ENCODE peak calls at places on chromosome 6, in ten cellular contexts. One of them, this sample, is unnamed.

GRCh38 chr6:152399409-152399808 is 237.8 kb downstream of the SYNE1 start:
- DNase-seq in fibroblast of the aortic adventitia: peak
- DNase-seq in WERI-Rb-1: no peak
- DNase-seq in H9: no peak
- DNase-seq in fibroblast of mammary gland: no peak
- DNase-seq in tibial nerve: no peak
- DNase-seq in mesothelial cell of epicardium: no peak
- DNase-seq in A549: no peak
- DNase-seq in B cell: no peak
- DNase-seq in CD8-positive, alpha-beta T cell: no peak
- DNase-seq in this sample: no peak

GRCh38 chr6:168035098-168035660 is 37.7 kb downstream of the KIF25 start:
- DNase-seq in fibroblast of the aortic adventitia: peak
- DNase-seq in WERI-Rb-1: peak
- DNase-seq in H9: peak
- DNase-seq in fibroblast of mammary gland: peak
- DNase-seq in tibial nerve: no peak
- DNase-seq in mesothelial cell of epicardium: peak
- DNase-seq in A549: peak
- DNase-seq in B cell: no peak
- DNase-seq in CD8-positive, alpha-beta T cell: no peak
- DNase-seq in this sample: no peak

GRCh38 chr6:25366785-25367657 is 87.8 kb downstream of the CARMIL1 start:
- DNase-seq in fibroblast of the aortic adventitia: peak
- DNase-seq in WERI-Rb-1: no peak
- DNase-seq in H9: no peak
- DNase-seq in fibroblast of mammary gland: peak
- DNase-seq in tibial nerve: no peak
- DNase-seq in mesothelial cell of epicardium: no peak
- DNase-seq in A549: no peak
- DNase-seq in B cell: no peak
- DNase-seq in CD8-positive, alpha-beta T cell: peak
- DNase-seq in this sample: peak

GRCh38 chr6:152112503-152113261 is 305.2 kb downstream of the ESR1 start:
- DNase-seq in fibroblast of the aortic adventitia: no peak
- DNase-seq in WERI-Rb-1: no peak
- DNase-seq in H9: no peak
- DNase-seq in fibroblast of mammary gland: no peak
- DNase-seq in tibial nerve: peak
- DNase-seq in mesothelial cell of epicardium: no peak
- DNase-seq in A549: no peak
- DNase-seq in B cell: no peak
- DNase-seq in CD8-positive, alpha-beta T cell: no peak
- DNase-seq in this sample: no peak

GRCh38 chr6:16043171-16044142 is 85.4 kb upstream of the MYLIP start:
- DNase-seq in fibroblast of the aortic adventitia: peak
- DNase-seq in WERI-Rb-1: no peak
- DNase-seq in H9: no peak
- DNase-seq in fibroblast of mammary gland: peak
- DNase-seq in tibial nerve: no peak
- DNase-seq in mesothelial cell of epicardium: no peak
- DNase-seq in A549: no peak
- DNase-seq in B cell: no peak
- DNase-seq in CD8-positive, alpha-beta T cell: no peak
- DNase-seq in this sample: peak

GRCh38 chr6:26272171-26272631 is 92.8 kb upstream of the BTN3A2 start:
- DNase-seq in fibroblast of the aortic adventitia: no peak
- DNase-seq in WERI-Rb-1: no peak
- DNase-seq in H9: peak
- DNase-seq in fibroblast of mammary gland: no peak
- DNase-seq in tibial nerve: no peak
- DNase-seq in mesothelial cell of epicardium: peak
- DNase-seq in A549: no peak
- DNase-seq in B cell: peak
- DNase-seq in CD8-positive, alpha-beta T cell: peak
- DNase-seq in this sample: no peak

GRCh38 chr6:19535351-19535750 is 301.8 kb upstream of the ID4 start:
- DNase-seq in fibroblast of the aortic adventitia: no peak
- DNase-seq in WERI-Rb-1: no peak
- DNase-seq in H9: no peak
- DNase-seq in fibroblast of mammary gland: no peak
- DNase-seq in tibial nerve: no peak
- DNase-seq in mesothelial cell of epicardium: no peak
- DNase-seq in A549: no peak
- DNase-seq in B cell: no peak
- DNase-seq in CD8-positive, alpha-beta T cell: no peak
- DNase-seq in this sample: no peak

GRCh38 chr6:6736753-6737654 is 148.5 kb downstream of the LY86 start:
- DNase-seq in fibroblast of the aortic adventitia: peak
- DNase-seq in WERI-Rb-1: no peak
- DNase-seq in H9: peak
- DNase-seq in fibroblast of mammary gland: peak
- DNase-seq in tibial nerve: peak
- DNase-seq in mesothelial cell of epicardium: no peak
- DNase-seq in A549: no peak
- DNase-seq in B cell: no peak
- DNase-seq in CD8-positive, alpha-beta T cell: no peak
- DNase-seq in this sample: peak

GRCh38 chr6:24990227-24990843 is 54.6 kb upstream of the RIPOR2 start:
- DNase-seq in fibroblast of the aortic adventitia: peak
- DNase-seq in WERI-Rb-1: no peak
- DNase-seq in H9: no peak
- DNase-seq in fibroblast of mammary gland: peak
- DNase-seq in tibial nerve: no peak
- DNase-seq in mesothelial cell of epicardium: no peak
- DNase-seq in A549: no peak
- DNase-seq in B cell: no peak
- DNase-seq in CD8-positive, alpha-beta T cell: no peak
- DNase-seq in this sample: no peak

GRCh38 chr6:26556263-26557070 is 18.3 kb downstream of the HMGN4 start:
- DNase-seq in fibroblast of the aortic adventitia: peak
- DNase-seq in WERI-Rb-1: no peak
- DNase-seq in H9: peak
- DNase-seq in fibroblast of mammary gland: peak
- DNase-seq in tibial nerve: peak
- DNase-seq in mesothelial cell of epicardium: no peak
- DNase-seq in A549: peak
- DNase-seq in B cell: no peak
- DNase-seq in CD8-positive, alpha-beta T cell: peak
- DNase-seq in this sample: no peak

DNA sequence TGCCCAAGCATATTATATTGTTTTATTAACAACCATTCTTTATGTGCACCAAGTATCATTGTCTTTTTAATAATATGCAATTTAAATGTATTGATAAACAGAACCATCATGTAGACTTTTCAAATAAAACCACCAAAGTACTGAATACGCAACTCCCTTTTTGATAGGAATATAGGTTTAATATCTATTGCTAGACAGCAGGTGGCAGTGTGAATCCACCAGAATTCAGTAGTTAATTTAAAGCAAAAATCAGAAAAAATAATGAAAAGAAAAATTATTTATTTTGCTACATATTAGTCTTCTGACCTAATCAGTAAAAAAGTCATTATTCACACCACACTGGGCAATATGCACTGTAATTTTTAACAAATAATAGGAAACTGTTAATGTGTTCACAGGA is 143.7 kb downstream of the KLHL32 start:
- DNase-seq in fibroblast of the aortic adventitia: peak
- DNase-seq in WERI-Rb-1: no peak
- DNase-seq in H9: no peak
- DNase-seq in fibroblast of mammary gland: peak
- DNase-seq in tibial nerve: no peak
- DNase-seq in mesothelial cell of epicardium: no peak
- DNase-seq in A549: peak
- DNase-seq in B cell: no peak
- DNase-seq in CD8-positive, alpha-beta T cell: no peak
- DNase-seq in this sample: no peak
- TF ChIP-seq CTCF in fibroblast of the aortic adventitia: peak
- TF ChIP-seq CTCF in WERI-Rb-1: no peak
- TF ChIP-seq CTCF in H9: peak
- TF ChIP-seq CTCF in fibroblast of mammary gland: peak
- TF ChIP-seq CTCF in tibial nerve: peak
- TF ChIP-seq CTCF in mesothelial cell of epicardium: peak
- TF ChIP-seq CTCF in A549: peak
- TF ChIP-seq CTCF in B cell: peak
- TF ChIP-seq CTCF in CD8-positive, alpha-beta T cell: peak
- TF ChIP-seq CTCF in this sample: peak

DNA sequence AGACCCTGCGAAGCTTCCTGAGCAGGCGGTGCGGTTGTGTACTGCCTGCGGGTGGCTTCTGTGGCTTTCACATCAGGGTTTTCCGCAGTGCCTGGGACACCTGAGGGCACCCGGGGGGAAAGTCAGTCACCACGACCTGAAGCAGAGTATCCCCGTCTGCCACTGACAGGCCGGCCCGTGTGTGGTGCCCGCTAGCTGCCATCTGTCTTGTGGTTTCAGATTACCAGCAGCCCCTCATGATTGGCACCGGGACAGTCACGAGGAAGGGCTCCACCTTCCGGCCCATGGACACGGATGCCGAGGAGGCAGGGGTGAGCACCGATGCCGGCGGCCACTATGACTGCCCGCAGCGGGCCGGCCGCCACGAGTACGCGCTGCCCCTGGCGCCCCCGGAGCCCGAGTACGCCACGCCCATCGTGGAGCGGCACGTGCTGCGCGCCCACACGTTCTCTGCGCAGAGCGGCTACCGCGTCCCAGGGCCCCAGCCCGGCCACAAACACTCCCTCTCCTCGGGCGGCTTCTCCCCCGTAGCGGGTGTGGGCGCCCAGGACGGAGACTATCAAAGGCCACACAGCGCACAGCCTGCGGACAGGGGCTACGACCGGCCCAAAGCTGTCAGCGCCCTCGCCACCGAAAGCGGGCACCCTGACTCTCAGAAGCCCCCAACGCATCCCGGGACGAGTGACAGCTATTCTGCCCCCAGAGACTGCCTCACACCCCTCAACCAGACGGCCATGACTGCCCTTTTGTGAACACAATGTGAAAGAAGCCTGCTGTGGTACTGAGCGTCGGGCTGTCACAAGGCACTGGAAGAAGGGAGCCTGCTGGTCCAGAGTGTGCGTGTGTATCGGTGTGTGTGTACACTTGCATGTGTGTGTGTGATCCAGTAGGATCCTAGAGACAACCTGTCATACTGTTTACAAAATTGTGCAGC is 54.4 kb downstream of the GOPC start:
- DNase-seq in fibroblast of the aortic adventitia: no peak
- DNase-seq in WERI-Rb-1: peak
- DNase-seq in H9: peak
- DNase-seq in fibroblast of mammary gland: peak
- DNase-seq in tibial nerve: peak
- DNase-seq in mesothelial cell of epicardium: no peak
- DNase-seq in A549: no peak
- DNase-seq in B cell: peak
- DNase-seq in CD8-positive, alpha-beta T cell: peak
- DNase-seq in this sample: peak
- TF ChIP-seq CTCF in fibroblast of the aortic adventitia: no peak
- TF ChIP-seq CTCF in WERI-Rb-1: peak
- TF ChIP-seq CTCF in H9: no peak
- TF ChIP-seq CTCF in fibroblast of mammary gland: no peak
- TF ChIP-seq CTCF in tibial nerve: no peak
- TF ChIP-seq CTCF in mesothelial cell of epicardium: no peak
- TF ChIP-seq CTCF in A549: no peak
- TF ChIP-seq CTCF in B cell: no peak
- TF ChIP-seq CTCF in CD8-positive, alpha-beta T cell: no peak
- TF ChIP-seq CTCF in this sample: no peak

GRCh38 chr6:12032783-12033573 is 20.9 kb downstream of the HIVEP1 start:
- DNase-seq in fibroblast of the aortic adventitia: peak
- DNase-seq in WERI-Rb-1: no peak
- DNase-seq in H9: no peak
- DNase-seq in fibroblast of mammary gland: no peak
- DNase-seq in tibial nerve: no peak
- DNase-seq in mesothelial cell of epicardium: no peak
- DNase-seq in A549: no peak
- DNase-seq in B cell: no peak
- DNase-seq in CD8-positive, alpha-beta T cell: no peak
- DNase-seq in this sample: no peak

GRCh38 chr6:12033770-12034169 is 21.7 kb downstream of the HIVEP1 start:
- DNase-seq in fibroblast of the aortic adventitia: peak
- DNase-seq in WERI-Rb-1: no peak
- DNase-seq in H9: no peak
- DNase-seq in fibroblast of mammary gland: peak
- DNase-seq in tibial nerve: no peak
- DNase-seq in mesothelial cell of epicardium: no peak
- DNase-seq in A549: no peak
- DNase-seq in B cell: no peak
- DNase-seq in CD8-positive, alpha-beta T cell: no peak
- DNase-seq in this sample: no peak

GRCh38 chr6:12034349-12034748 is 22.2 kb downstream of the HIVEP1 start:
- DNase-seq in fibroblast of the aortic adventitia: no peak
- DNase-seq in WERI-Rb-1: no peak
- DNase-seq in H9: no peak
- DNase-seq in fibroblast of mammary gland: no peak
- DNase-seq in tibial nerve: no peak
- DNase-seq in mesothelial cell of epicardium: no peak
- DNase-seq in A549: no peak
- DNase-seq in B cell: no peak
- DNase-seq in CD8-positive, alpha-beta T cell: no peak
- DNase-seq in this sample: no peak

GRCh38 chr6:12036766-12037165 is 24.7 kb downstream of the HIVEP1 start:
- DNase-seq in fibroblast of the aortic adventitia: no peak
- DNase-seq in WERI-Rb-1: no peak
- DNase-seq in H9: no peak
- DNase-seq in fibroblast of mammary gland: no peak
- DNase-seq in tibial nerve: no peak
- DNase-seq in mesothelial cell of epicardium: no peak
- DNase-seq in A549: no peak
- DNase-seq in B cell: no peak
- DNase-seq in CD8-positive, alpha-beta T cell: no peak
- DNase-seq in this sample: no peak

DNA sequence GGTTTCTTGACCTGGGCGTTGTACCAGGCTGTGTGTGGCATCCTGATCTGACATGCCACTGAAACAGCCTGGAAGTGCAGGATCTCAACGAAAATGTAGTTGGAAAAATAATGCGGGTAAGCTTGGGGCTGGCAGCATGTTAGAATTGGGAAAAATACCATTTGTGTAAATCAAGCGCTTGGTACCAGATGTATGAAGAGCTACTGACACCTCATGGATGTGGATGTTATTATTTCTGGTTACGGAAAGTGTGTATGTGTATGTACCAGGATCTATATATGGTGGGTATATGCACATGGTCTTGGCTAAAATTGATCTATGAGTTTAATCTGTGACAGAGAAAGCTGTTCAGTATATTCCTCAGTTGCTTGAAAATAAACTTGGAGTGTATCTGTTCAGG is 22.7 kb downstream of the HIVEP1 start:
- DNase-seq in fibroblast of the aortic adventitia: peak
- DNase-seq in WERI-Rb-1: no peak
- DNase-seq in H9: no peak
- DNase-seq in fibroblast of mammary gland: no peak
- DNase-seq in tibial nerve: no peak
- DNase-seq in mesothelial cell of epicardium: no peak
- DNase-seq in A549: no peak
- DNase-seq in B cell: no peak
- DNase-seq in CD8-positive, alpha-beta T cell: no peak
- DNase-seq in this sample: no peak
- TF ChIP-seq CTCF in fibroblast of the aortic adventitia: no peak
- TF ChIP-seq CTCF in WERI-Rb-1: no peak
- TF ChIP-seq CTCF in H9: no peak
- TF ChIP-seq CTCF in fibroblast of mammary gland: no peak
- TF ChIP-seq CTCF in tibial nerve: no peak
- TF ChIP-seq CTCF in mesothelial cell of epicardium: no peak
- TF ChIP-seq CTCF in A549: peak
- TF ChIP-seq CTCF in B cell: no peak
- TF ChIP-seq CTCF in CD8-positive, alpha-beta T cell: no peak
- TF ChIP-seq CTCF in this sample: no peak

GRCh38 chr6:88899569-88900316 is 63.7 kb downstream of the RNGTT start:
- DNase-seq in fibroblast of the aortic adventitia: no peak
- DNase-seq in WERI-Rb-1: no peak
- DNase-seq in H9: no peak
- DNase-seq in fibroblast of mammary gland: no peak
- DNase-seq in tibial nerve: no peak
- DNase-seq in mesothelial cell of epicardium: no peak
- DNase-seq in A549: no peak
- DNase-seq in B cell: no peak
- DNase-seq in CD8-positive, alpha-beta T cell: no peak
- DNase-seq in this sample: no peak
- TF ChIP-seq CTCF in fibroblast of the aortic adventitia: no peak
- TF ChIP-seq CTCF in WERI-Rb-1: no peak
- TF ChIP-seq CTCF in H9: peak
- TF ChIP-seq CTCF in fibroblast of mammary gland: no peak
- TF ChIP-seq CTCF in tibial nerve: no peak
- TF ChIP-seq CTCF in mesothelial cell of epicardium: no peak
- TF ChIP-seq CTCF in A549: no peak
- TF ChIP-seq CTCF in B cell: no peak
- TF ChIP-seq CTCF in CD8-positive, alpha-beta T cell: no peak
- TF ChIP-seq CTCF in this sample: no peak